ENCODE peak calls at places on chromosomes 5 and 9, in four cellular contexts. E is neural crest cell, V is A549, S is posterior vena cava. U is an unnamed sample.

GRCh38 chr5:178673801-178674200 is 47.0 kb upstream of the CLK4 start:
- DNase-seq in E (no peak), V (no peak), S (no peak), U (no peak)

GRCh38 chr5:78776637-78777036 is 128.1 kb upstream of the LHFPL2 start:
- DNase-seq in E (no peak), V (no peak), S (no peak), U (no peak)

GRCh38 chr5:120007619-120008018 is 378.3 kb downstream of the FAM170A start:
- DNase-seq in E (no peak), V (no peak), S (no peak), U (no peak)

GRCh38 chr5:154727361-154727760 is 27.8 kb upstream of the LARP1 start:
- DNase-seq in E (no peak), V (no peak), S (no peak), U (no peak)

GRCh38 chr9:92489209-92489608 is 6.9 kb upstream of the ASPN start:
- DNase-seq in E (no peak), V (no peak), S (no peak), U (no peak)

GRCh38 chr9:134349941-134350340 is 23.7 kb downstream of the RXRA start:
- DNase-seq in E (no peak), V (no peak), S (no peak), U (no peak)

GRCh38 chr5:157177935-157178334 is 2.7 kb upstream of the ITK start:
- DNase-seq in E (no peak), V (no peak), S (no peak), U (no peak)

GRCh38 chr5:128201065-128201926 is 117.7 kb downstream of the SLC12A2 start:
- DNase-seq in E (peak; percentile 83), V (peak; percentile 68), S (peak; percentile 92), U (peak; percentile 63)

GRCh38 chr5:116502097-116502496 is 72.5 kb downstream of the SEMA6A start:
- DNase-seq in E (no peak), V (no peak), S (no peak), U (no peak)

GRCh38 chr5:127434588-127434987 is 82.9 kb upstream of the PRRC1 start:
- DNase-seq in E (no peak), V (no peak), S (no peak), U (no peak)

GRCh38 chr9:112554516-112554915 is 67.9 kb downstream of the KIAA1958 start:
- DNase-seq in E (no peak), V (no peak), S (no peak), U (no peak)

GRCh38 chr9:93452710-93453046 is 703 bp downstream of the FAM120AOS start:
- DNase-seq in E (no peak), V (no peak), S (peak; percentile 82), U (no peak)

GRCh38 chr9:94623253-94623652 is 16.1 kb downstream of the FBP1 start:
- DNase-seq in E (peak; percentile 55), V (peak; percentile 50), S (peak; percentile 82), U (no peak)